ENCODE peak calls at places on chromosome 10, in four cellular contexts. P is NCI-H187; H is activated CD8-positive, alpha-beta memory T cell treated with anti-CD3 and anti-CD28 coated beads for 24 hours; C is activated CD4-positive, alpha-beta T cell treated with anti-CD3 and anti-CD28 coated beads, Interleukin-2, amount 10 ng/mL, durations not matched to agents 24 days and 14 days. W is an unnamed sample.

GRCh38 chr10:123558651-123559050 is 107.5 kb upstream of the GPR26 start:
- DNase-seq in P (no peak), C (no peak), H (no peak), W (no peak)

GRCh38 chr10:51724038-51724437 is 24.6 kb upstream of the CSTF2T start:
- DNase-seq in C (no peak), H (no peak), P (no peak), W (no peak)

GRCh38 chr10:81814842-81815241 is 60.2 kb upstream of the NRG3 start:
- DNase-seq in H (no peak), P (no peak), C (no peak), W (no peak)

GRCh38 chr10:109966961-109967738 is 40.6 kb upstream of the ADD3 start:
- DNase-seq in H (no peak), C (no peak), P (no peak), W (no peak)

GRCh38 chr10:13340626-13341370 is 7.3 kb downstream of the SEPHS1 start:
- DNase-seq in P (no peak), H (no peak), C (peak), W (no peak)

GRCh38 chr10:46553238-46554049 is 3.0 kb downstream of the GPRIN2 start:
- DNase-seq in H (peak), P (no peak), C (no peak), W (peak)

GRCh38 chr10:72009062-72009429 is 44.9 kb downstream of the CHST3 start:
- DNase-seq in H (no peak), C (no peak), P (no peak), W (no peak)

GRCh38 chr10:132320776-132321469 is 11.1 kb upstream of the LRRC27 start:
- DNase-seq in H (no peak), P (no peak), C (no peak), W (no peak)

GRCh38 chr10:113228570-113228969 is 278.5 kb downstream of the TCF7L2 start:
- DNase-seq in H (no peak), C (no peak), P (no peak), W (no peak)

GRCh38 chr10:25978771-25979170 is 44.7 kb downstream of the MYO3A start:
- DNase-seq in P (no peak), C (no peak), H (no peak), W (no peak)

GRCh38 chr10:27771231-27771630 is 25.6 kb upstream of the MKX start:
- DNase-seq in C (no peak), P (no peak), H (no peak), W (no peak)

GRCh38 chr10:109456566-109457361 is 466.5 kb downstream of the XPNPEP1 start:
- DNase-seq in H (no peak), C (no peak), P (no peak), W (peak)

GRCh38 chr10:18229839-18230238 is 89.6 kb downstream of the CACNB2 start:
- DNase-seq in C (no peak), P (no peak), H (no peak), W (no peak)

GRCh38 chr10:13079776-13080050 is 20.2 kb upstream of the OPTN start:
- DNase-seq in H (no peak), P (no peak), C (no peak), W (no peak)

GRCh38 chr10:44983066-44983894 is 4.7 kb upstream of the DEPP1 start:
- DNase-seq in P (no peak), H (no peak), C (no peak), W (no peak)

GRCh38 chr10:26457088-26457487 is 18.9 kb downstream of the APBB1IP start:
- DNase-seq in P (no peak), H (no peak), C (no peak), W (no peak)

GRCh38 chr10:44801383-44802327 is 109.5 kb upstream of the TMEM72 start:
- DNase-seq in C (no peak), P (no peak), H (no peak), W (peak)

GRCh38 chr10:72735288-72735926 is 43.5 kb downstream of the MCU start:
- DNase-seq in P (no peak), C (no peak), H (no peak), W (no peak)

GRCh38 chr10:77043364-77043763 is 594.2 kb downstream of the KCNMA1 start:
- DNase-seq in P (no peak), H (no peak), C (no peak), W (no peak)

GRCh38 chr10:37101261-37101660 is 24.1 kb upstream of the ANKRD30A start:
- DNase-seq in C (no peak), H (no peak), P (no peak), W (no peak)

GRCh38 chr10:103888113-103888841 is 29.7 kb downstream of the STN1 start:
- DNase-seq in C (peak), P (no peak), H (no peak), W (no peak)

GRCh38 chr10:103663802-103664201 is 170.3 kb downstream of the NEURL1 start:
- DNase-seq in C (no peak), H (no peak), P (no peak), W (peak)

GRCh38 chr10:12081879-12082560 is 13.3 kb downstream of the DHTKD1 start:
- DNase-seq in P (no peak), C (no peak), H (no peak), W (no peak)

W was measured in osteocyte.